ENCODE peak calls at places on chromosomes 3 and 15, in nine cellular contexts. R, V, J, A, U, S, K, D and F are unnamed samples.

GRCh38 chr15:40806672-40807027 is 239 bp upstream of the ZFYVE19 start:
- ATAC-seq in D (no peak), V (no peak), J (no peak), R (no peak), A (no peak), K (no peak), S (no peak), U (no peak), F (no peak)

GRCh38 chr15:84727429-84727828 is 11.5 kb upstream of the SEC11A start:
- ATAC-seq in U (no peak), A (no peak), R (no peak), D (no peak), J (no peak), V (no peak), S (no peak), K (no peak), F (no peak)

GRCh38 chr3:12141350-12141749 is 17.4 kb downstream of the TIMP4 start:
- ATAC-seq in R (no peak), V (no peak), U (no peak), A (no peak), D (no peak), S (no peak), J (no peak), K (no peak), F (no peak)

GRCh38 chr3:169865176-169865800 is 4.4 kb downstream of the LRRC31 start:
- ATAC-seq in A (peak; percentile 91), R (no peak), U (peak; percentile 74), S (no peak), J (no peak), V (no peak), D (no peak), K (no peak), F (peak; percentile 83)

GRCh38 chr3:192715126-192715525 is 12.2 kb downstream of the FGF12 start:
- ATAC-seq in K (no peak), R (no peak), U (no peak), V (no peak), J (no peak), D (no peak), A (no peak), S (no peak), F (no peak)

GRCh38 chr3:188008582-188009213 is 145.3 kb upstream of the LPP start:
- ATAC-seq in V (no peak), U (no peak), A (no peak), S (no peak), D (no peak), R (no peak), J (no peak), K (no peak), F (no peak)

GRCh38 chr3:114093596-114093995 is 37.1 kb downstream of the QTRT2 start:
- ATAC-seq in K (no peak), S (no peak), D (no peak), R (no peak), A (no peak), J (peak; percentile 20), V (no peak), U (no peak), F (no peak)

GRCh38 chr3:20975221-20975620 is 775.8 kb downstream of the ZNF385D start:
- ATAC-seq in U (no peak), J (no peak), K (no peak), S (no peak), V (peak; percentile 62), A (no peak), R (no peak), D (no peak), F (peak; percentile 34)

GRCh38 chr15:55250951-55251350 is 38.7 kb downstream of the RAB27A start:
- ATAC-seq in V (no peak), S (no peak), R (peak; percentile 46), A (peak; percentile 37), U (peak; percentile 38), K (no peak), D (no peak), J (peak; percentile 3), F (no peak)

GRCh38 chr3:178203152-178203551 is 333.1 kb upstream of the KCNMB2 start:
- ATAC-seq in S (no peak), D (no peak), J (no peak), A (no peak), R (no peak), K (no peak), U (no peak), V (peak; percentile 60), F (no peak)